ENCODE peak calls at places on chromosomes 7 and 10, in nine cellular contexts. L is suprapubic skin, O is spleen, F is breast epithelium, Z is HCT116, C is stomach, B is transverse colon, D is K562, R is H1. T is an unnamed sample.

GRCh38 chr10:128180843-128181242 is 54.6 kb upstream of the MKI67 start:
- DNase-seq in L (no peak), O (no peak), F (no peak), Z (no peak), C (no peak), B (no peak), D (no peak), R (no peak), T (no peak)

GRCh38 chr10:36375107-36375506 is 733.0 kb upstream of the FZD8 start:
- DNase-seq in L (no peak), O (no peak), F (no peak), Z (no peak), C (no peak), B (no peak), D (no peak), R (no peak), T (no peak)

GRCh38 chr7:26630941-26631580 is 233.3 kb downstream of the SKAP2 start:
- DNase-seq in L (no peak), O (no peak), F (no peak), Z (no peak), C (no peak), B (no peak), D (no peak), R (no peak), T (no peak)

GRCh38 chr7:135853008-135853407 is 104.4 kb upstream of the FAM180A start:
- DNase-seq in L (no peak), O (no peak), F (no peak), Z (no peak), C (no peak), B (no peak), D (no peak), R (no peak), T (no peak)

GRCh38 chr7:149856-150636 is 42.3 kb upstream of the FAM20C start:
- DNase-seq in L (peak; percentile 79), O (peak; percentile 94), F (peak; percentile 48), Z (no peak), C (peak; percentile 45), B (peak; percentile 52), D (no peak), R (peak; percentile 71), T (no peak)

GRCh38 chr7:88357295-88357694 is 50.6 kb upstream of the STEAP4 start:
- DNase-seq in L (no peak), O (no peak), F (no peak), Z (no peak), C (peak; percentile 29), B (no peak), D (no peak), R (no peak), T (no peak)

GRCh38 chr10:110382695-110383094 is 78.0 kb upstream of the SMNDC1 start:
- DNase-seq in L (no peak), O (no peak), F (no peak), Z (no peak), C (no peak), B (no peak), D (peak; percentile 13), R (no peak), T (no peak)

GRCh38 chr10:1600861-1601260 is 136.5 kb downstream of the ADARB2 start:
- DNase-seq in L (no peak), O (no peak), F (peak; percentile 49), Z (no peak), C (no peak), B (no peak), D (no peak), R (no peak), T (no peak)

GRCh38 chr7:41114166-41114565 is 588.7 kb downstream of the INHBA start:
- DNase-seq in L (no peak), O (no peak), F (no peak), Z (no peak), C (no peak), B (no peak), D (no peak), R (no peak), T (no peak)

GRCh38 chr7:155994253-155994811 is 182.1 kb upstream of the SHH start:
- DNase-seq in L (no peak), O (no peak), F (no peak), Z (no peak), C (peak; percentile 21), B (no peak), D (no peak), R (peak; percentile 23), T (no peak)

DNA sequence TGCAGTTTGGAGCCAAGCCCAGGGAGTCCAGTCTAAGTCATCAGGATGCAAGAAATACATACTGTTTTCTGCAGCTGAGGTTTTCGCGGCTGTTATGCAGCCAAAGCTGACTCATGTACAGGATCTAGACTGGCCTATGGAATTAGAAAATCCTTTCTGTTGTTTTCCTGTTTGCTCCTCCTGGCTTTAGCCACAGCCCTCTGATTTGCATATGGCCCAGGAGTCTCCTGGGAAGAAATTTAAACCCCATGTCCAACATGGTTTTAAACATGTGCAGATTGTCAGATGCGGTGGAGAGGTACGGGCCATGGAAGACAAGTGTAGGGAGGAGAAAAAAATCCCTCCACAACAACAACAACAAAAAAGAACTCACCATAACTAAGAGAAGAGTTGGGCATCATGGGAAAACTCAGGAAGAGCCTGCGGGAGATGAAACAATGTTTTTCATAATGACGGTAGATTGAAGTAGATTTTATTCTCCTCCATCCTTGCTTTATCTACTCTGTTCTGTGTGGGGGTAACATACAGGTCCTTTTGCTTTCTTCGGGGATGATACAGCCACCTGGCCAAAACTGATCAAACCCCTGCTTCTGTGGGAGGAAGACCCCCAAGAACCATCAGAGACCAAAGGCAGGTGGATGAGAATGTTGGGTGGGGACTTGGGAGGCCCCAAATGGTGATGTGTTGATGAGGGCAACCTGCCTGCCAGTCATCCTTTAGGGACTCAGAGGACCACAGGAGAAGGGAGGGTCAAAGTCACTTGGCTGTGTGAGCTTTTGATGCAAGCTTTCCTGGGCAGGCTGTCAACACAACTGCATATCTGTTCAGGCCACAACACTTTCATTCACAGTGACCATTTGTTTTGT is 29.8 kb upstream of the GNA12 start:
- DNase-seq in L (no peak), O (no peak), F (no peak), Z (peak; percentile 81), C (no peak), B (no peak), D (peak; percentile 62), R (no peak), T (peak; percentile 9)
- TF ChIP-seq POLR2A in L (no peak), O (no peak), F (no peak), Z (peak; percentile 100), C (no peak), B (no peak), D (peak; percentile 99), R (peak; percentile 96), T (peak; percentile 91)

GRCh38 chr10:100482834-100483185 is 20.0 kb downstream of the WNT8B start:
- DNase-seq in L (no peak), O (no peak), F (no peak), Z (no peak), C (no peak), B (no peak), D (no peak), R (no peak), T (no peak)

GRCh38 chr10:100480002-100480401 is 17.2 kb downstream of the WNT8B start:
- DNase-seq in L (no peak), O (no peak), F (no peak), Z (no peak), C (no peak), B (no peak), D (no peak), R (no peak), T (no peak)

GRCh38 chr10:100481462-100482081 is 18.8 kb downstream of the WNT8B start:
- DNase-seq in L (peak; percentile 91), O (peak; percentile 94), F (peak; percentile 88), Z (peak; percentile 89), C (peak; percentile 91), B (peak; percentile 92), D (peak; percentile 64), R (peak; percentile 97), T (peak; percentile 58)

GRCh38 chr10:100483876-100484666 is 21.3 kb downstream of the WNT8B start:
- DNase-seq in L (no peak), O (no peak), F (no peak), Z (no peak), C (no peak), B (no peak), D (no peak), R (no peak), T (no peak)

DNA sequence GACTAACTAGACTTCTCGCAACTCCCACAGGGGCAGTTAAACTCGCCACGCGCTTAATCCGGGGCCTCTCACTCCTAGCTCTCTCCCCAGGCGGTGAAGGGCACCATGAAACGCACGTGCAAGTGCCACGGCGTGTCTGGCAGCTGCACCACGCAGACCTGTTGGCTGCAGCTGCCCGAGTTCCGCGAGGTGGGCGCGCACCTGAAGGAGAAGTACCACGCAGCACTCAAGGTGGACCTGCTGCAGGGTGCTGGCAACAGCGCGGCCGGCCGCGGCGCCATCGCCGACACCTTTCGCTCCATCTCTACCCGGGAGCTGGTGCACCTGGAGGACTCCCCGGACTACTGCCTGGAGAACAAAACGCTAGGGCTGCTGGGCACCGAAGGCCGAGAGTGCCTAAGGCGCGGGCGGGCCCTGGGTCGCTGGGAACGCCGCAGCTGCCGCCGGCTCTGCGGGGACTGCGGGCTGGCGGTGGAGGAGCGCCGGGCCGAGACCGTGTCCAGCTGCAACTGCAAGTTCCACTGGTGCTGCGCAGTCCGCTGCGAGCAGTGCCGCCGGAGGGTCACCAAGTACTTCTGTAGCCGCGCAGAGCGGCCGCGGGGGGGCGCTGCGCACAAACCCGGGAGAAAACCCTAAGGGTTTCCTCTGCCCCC is 19.5 kb downstream of the WNT8B start:
- DNase-seq in L (peak; percentile 68), O (peak; percentile 92), F (peak; percentile 37), Z (peak; percentile 13), C (peak; percentile 74), B (peak; percentile 70), D (peak; percentile 74), R (peak; percentile 91), T (peak; percentile 58)
- TF ChIP-seq POLR2AphosphoS5 in L (no peak), O (no peak), F (no peak), Z (no peak), C (no peak), B (no peak), D (no peak), R (peak; percentile 45), T (no peak)

DNA sequence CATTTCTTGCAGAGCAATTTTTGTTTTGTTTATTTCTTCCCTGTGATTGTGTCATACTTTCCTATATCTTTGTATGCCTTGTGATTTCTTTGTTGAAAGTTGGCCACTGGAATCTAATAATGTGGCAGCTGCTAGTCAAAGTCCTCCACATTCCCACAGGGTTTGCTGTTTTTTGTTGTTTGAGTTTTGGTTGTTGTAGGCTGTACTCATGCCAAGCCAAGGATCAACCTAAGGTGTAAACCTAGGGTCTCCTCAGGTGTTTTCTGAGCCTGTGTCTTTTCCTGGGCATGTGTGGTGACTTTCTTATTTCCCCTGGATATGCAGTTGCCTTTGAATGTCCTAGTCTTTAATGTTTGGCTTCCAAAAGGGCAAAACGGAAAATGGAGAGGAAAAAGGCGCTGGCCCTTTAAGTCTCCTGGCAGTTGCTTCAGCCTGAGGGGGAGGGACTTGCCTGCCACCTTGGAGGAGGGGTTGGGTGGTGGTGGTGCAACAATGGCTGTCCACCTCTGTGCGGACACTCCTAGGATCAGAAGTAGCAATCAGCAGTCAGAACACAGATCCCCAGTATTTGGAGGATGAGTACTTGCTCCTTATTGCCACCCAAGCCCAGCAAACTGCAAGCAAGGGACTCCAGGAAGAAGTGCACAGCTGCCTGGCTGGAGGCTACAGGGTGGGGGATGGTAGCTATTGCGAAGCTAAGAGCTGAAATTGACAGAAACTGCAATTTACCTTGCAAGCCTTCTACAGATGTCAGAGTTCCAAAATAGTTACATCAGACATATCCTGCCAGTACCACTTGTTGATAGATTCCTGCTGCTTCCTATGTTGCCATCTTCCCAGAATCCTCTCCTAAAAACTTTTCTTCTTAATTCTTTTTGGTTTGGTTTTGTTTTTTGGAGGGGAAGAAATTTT is 5.6 kb upstream of the ZNF518A start:
- DNase-seq in L (no peak), O (peak; percentile 77), F (no peak), Z (peak; percentile 67), C (peak; percentile 51), B (peak; percentile 63), D (peak; percentile 84), R (peak; percentile 69), T (no peak)
- TF ChIP-seq POLR2A in L (no peak), O (no peak), F (no peak), Z (peak; percentile 62), C (no peak), B (peak; percentile 67), D (peak; percentile 76), R (no peak), T (no peak)

GRCh38 chr10:69360485-69361302 is 56.0 kb downstream of the TACR2 start:
- DNase-seq in L (peak; percentile 81), O (no peak), F (peak; percentile 87), Z (no peak), C (peak; percentile 94), B (peak; percentile 81), D (no peak), R (no peak), T (no peak)
- TF ChIP-seq POLR2AphosphoS5 in L (no peak), O (no peak), F (no peak), Z (no peak), C (peak; percentile 40), B (peak; percentile 26), D (no peak), R (no peak), T (no peak)